ENCODE peak calls at places on chromosomes 12 and 14, in seven cellular contexts. Z is activated CD4-positive, CD25-positive, alpha-beta regulatory T cell treated with anti-CD3 and anti-CD28 coated beads, Interleukin-2, amount 50 U/mL, for 72 hours; D is stomach; J is M059J; C is frontal cortex; O is EL; W is GM13976. P is an unnamed sample.

GRCh38 chr12:54390668-54391551 is 6.4 kb upstream of the ZNF385A start:
- DNase-seq in Z (peak), D (peak), J (no peak), C (no peak), O (no peak), W (peak), P (no peak)

GRCh38 chr12:10771132-10771733 is 31.2 kb downstream of the TAS2R7 start:
- DNase-seq in Z (no peak), D (no peak), J (peak), C (peak), O (peak), W (peak), P (peak)

GRCh38 chr14:93040443-93040842 is 75.3 kb downstream of the ITPK1 start:
- DNase-seq in Z (no peak), D (peak), J (no peak), C (no peak), O (no peak), W (no peak), P (no peak)

GRCh38 chr12:12156835-12157234 is 86.1 kb downstream of the BCL2L14 start:
- DNase-seq in Z (no peak), D (no peak), J (peak), C (no peak), O (no peak), W (no peak), P (no peak)

GRCh38 chr14:71061458-71061857 is 154.2 kb downstream of the PCNX1 start:
- DNase-seq in Z (no peak), D (no peak), J (no peak), C (no peak), O (peak), W (no peak), P (no peak)

GRCh38 chr14:92973265-92973797 is 50.4 kb downstream of the CHGA start:
- DNase-seq in Z (peak), D (peak), J (peak), C (peak), O (peak), W (no peak), P (peak)

GRCh38 chr14:60654303-60654925 is 5.1 kb upstream of the SIX1 start:
- DNase-seq in Z (no peak), D (no peak), J (peak), C (no peak), O (peak), W (no peak), P (peak)

GRCh38 chr12:131830335-131831020 is 2.3 kb downstream of the MMP17 start:
- DNase-seq in Z (peak), D (peak), J (peak), C (peak), O (peak), W (peak), P (peak)

GRCh38 chr12:45973526-45973925 is 16.8 kb downstream of the SCAF11 start:
- DNase-seq in Z (no peak), D (no peak), J (peak), C (no peak), O (peak), W (no peak), P (no peak)

GRCh38 chr14:37197421-37198272 is at the start of gene MIPOL1:
- DNase-seq in Z (no peak), D (peak), J (no peak), C (peak), O (peak), W (no peak), P (peak)

GRCh38 chr12:3097836-3098235 is 20.7 kb downstream of the TSPAN9 start:
- DNase-seq in Z (no peak), D (no peak), J (no peak), C (no peak), O (no peak), W (no peak), P (no peak)

GRCh38 chr14:75250800-75251199 is 27.8 kb upstream of the FOS start:
- DNase-seq in Z (no peak), D (no peak), J (no peak), C (no peak), O (no peak), W (no peak), P (no peak)

GRCh38 chr12:59357811-59358210 is 238.0 kb upstream of the SLC16A7 start:
- DNase-seq in Z (no peak), D (no peak), J (no peak), C (no peak), O (peak), W (no peak), P (no peak)

GRCh38 chr12:103786201-103786600 is 54.8 kb downstream of the NT5DC3 start:
- DNase-seq in Z (no peak), D (no peak), J (no peak), C (no peak), O (no peak), W (no peak), P (no peak)

GRCh38 chr12:3600039-3600720 is 109.2 kb downstream of the PRMT8 start:
- DNase-seq in Z (no peak), D (no peak), J (no peak), C (no peak), O (no peak), W (no peak), P (no peak)

GRCh38 chr14:92651106-92651792 is 97.2 kb downstream of the LGMN start:
- DNase-seq in Z (peak), D (peak), J (no peak), C (no peak), O (no peak), W (peak), P (no peak)

GRCh38 chr12:123050331-123050809 is 69.9 kb downstream of the ARL6IP4 start:
- DNase-seq in Z (no peak), D (no peak), J (peak), C (no peak), O (peak), W (no peak), P (peak)

GRCh38 chr12:85424581-85425348 is 144.7 kb downstream of the ALX1 start:
- DNase-seq in Z (no peak), D (peak), J (peak), C (no peak), O (peak), W (peak), P (peak)

GRCh38 chr12:28223853-28224252 is 33.6 kb downstream of the CCDC91 start:
- DNase-seq in Z (no peak), D (no peak), J (no peak), C (no peak), O (no peak), W (no peak), P (no peak)

GRCh38 chr14:77880056-77880455 is 80.1 kb downstream of the ADCK1 start:
- DNase-seq in Z (no peak), D (peak), J (no peak), C (no peak), O (no peak), W (no peak), P (no peak)

GRCh38 chr12:57896437-57897201 is 44.7 kb upstream of the ATP23 start:
- DNase-seq in Z (no peak), D (peak), J (peak), C (peak), O (peak), W (no peak), P (peak)

GRCh38 chr12:40970320-40970907 is 217.7 kb upstream of the PDZRN4 start:
- DNase-seq in Z (no peak), D (no peak), J (peak), C (no peak), O (peak), W (no peak), P (no peak)

GRCh38 chr12:55708695-55709233 is 1.1 kb upstream of the ITGA7 start:
- DNase-seq in Z (no peak), D (no peak), J (no peak), C (no peak), O (no peak), W (no peak), P (no peak)

GRCh38 chr12:117344716-117345115 is 16.7 kb downstream of the NOS1 start:
- DNase-seq in Z (no peak), D (no peak), J (peak), C (no peak), O (no peak), W (no peak), P (no peak)

GRCh38 chr12:58575281-58575680 is 345.0 kb downstream of the LRIG3 start:
- DNase-seq in Z (no peak), D (no peak), J (peak), C (no peak), O (peak), W (no peak), P (peak)

GRCh38 chr14:37888234-37888633 is 292.8 kb downstream of the TTC6 start:
- DNase-seq in Z (no peak), D (no peak), J (no peak), C (no peak), O (no peak), W (no peak), P (no peak)